ENCODE peak calls at places on chromosomes 7 and 10, in six cellular contexts. X is stomach, U is transverse colon, P is SK-N-SH, G is sigmoid colon, Y is H1. K is an unnamed sample. For H3K9me3, the result is how much of the 10 kb centered on the place peaks cover.

GRCh38 chr10:79088176-79088575 is 19.4 kb downstream of the ZMIZ1 start:
- DNase-seq in X (peak), U (peak), P (no peak), G (no peak), Y (no peak), K (no peak)

GRCh38 chr7:69717221-69717620 is 118.9 kb downstream of the AUTS2 start:
- DNase-seq in X (no peak), U (no peak), P (no peak), G (no peak), Y (no peak), K (no peak)

GRCh38 chr7:5526190-5527037 is 102.8 kb upstream of the TNRC18 start:
- DNase-seq in X (peak), U (peak), P (peak), G (peak), Y (peak), K (no peak)

GRCh38 chr10:70528726-70529362 is 50.3 kb downstream of the PALD1 start:
- DNase-seq in X (no peak), U (no peak), P (peak), G (no peak), Y (no peak), K (no peak)

GRCh38 chr7:19674266-19674960 is 34.4 kb downstream of the POLR1F start:
- DNase-seq in X (no peak), U (no peak), P (no peak), G (no peak), Y (no peak), K (no peak)

GRCh38 chr10:67088035-67088434 is 162.2 kb downstream of the LRRTM3 start:
- DNase-seq in X (no peak), U (no peak), P (no peak), G (no peak), Y (no peak), K (peak)

GRCh38 chr7:152436279-152437147 is 710 bp upstream of the KMT2C start:
- DNase-seq in X (peak), U (peak), P (peak), G (peak), Y (peak), K (no peak)

GRCh38 chr10:106224676-106225075 is 939.8 kb downstream of the SORCS1 start:
- DNase-seq in X (no peak), U (no peak), P (no peak), G (no peak), Y (no peak), K (no peak)

GRCh38 chr7:96532428-96532922 is 177.2 kb downstream of the SEM1 start:
- DNase-seq in X (no peak), U (no peak), P (no peak), G (no peak), Y (no peak), K (no peak)

GRCh38 chr7:74042746-74043522 is 15.0 kb downstream of the ELN start:
- DNase-seq in X (peak), U (no peak), P (peak), G (no peak), Y (no peak), K (no peak)

GRCh38 chr7:101856488-101857357 is 39.3 kb downstream of the CUX1 start:
- DNase-seq in X (peak), U (peak), P (peak), G (peak), Y (no peak), K (no peak)

GRCh38 chr7:129163875-129164544 is 19.5 kb downstream of the TSPAN33 start:
- DNase-seq in X (no peak), U (no peak), P (peak), G (no peak), Y (no peak), K (peak)

GRCh38 chr7:148993193-148993592 is 35.1 kb downstream of the PDIA4 start:
- DNase-seq in X (no peak), U (no peak), P (no peak), G (no peak), Y (no peak), K (no peak)

GRCh38 chr10:65670087-65670486 is 1255.7 kb upstream of the LRRTM3 start:
- DNase-seq in X (no peak), U (no peak), P (no peak), G (no peak), Y (no peak), K (peak)

GRCh38 chr10:100528885-100529472 is 692 bp downstream of the NDUFB8 start:
- DNase-seq in X (no peak), U (no peak), P (no peak), G (peak), Y (no peak), K (no peak)

GRCh38 chr7:147513451-147513850 is 1077.1 kb upstream of the C7orf33 start:
- DNase-seq in X (no peak), U (no peak), P (no peak), G (no peak), Y (no peak), K (no peak)

GRCh38 chr10:132117636-132118190 is 52.0 kb downstream of the JAKMIP3 start:
- DNase-seq in X (no peak), U (no peak), P (no peak), G (peak), Y (no peak), K (no peak)

GRCh38 chr10:100979821-100980272 is 7.5 kb downstream of the MRPL43 start:
- DNase-seq in X (peak), U (no peak), P (no peak), G (peak), Y (no peak), K (no peak)

GRCh38 chr7:2002561-2003450 is 229.9 kb downstream of the MAD1L1 start:
- DNase-seq in X (no peak), U (no peak), P (no peak), G (peak), Y (no peak), K (no peak)

GRCh38 chr7:39083781-39084180 is 106.1 kb downstream of the POU6F2 start:
- DNase-seq in X (no peak), U (no peak), P (no peak), G (no peak), Y (no peak), K (no peak)

GRCh38 chr7:55206235-55207029 is 158.7 kb upstream of the LANCL2 start:
- DNase-seq in X (no peak), U (no peak), P (no peak), G (no peak), Y (no peak), K (no peak)

GRCh38 chr10:73092830-73093229 is 3.8 kb downstream of the P4HA1 start:
- DNase-seq in X (no peak), U (no peak), P (no peak), G (no peak), Y (no peak), K (no peak)

GRCh38 chr10:73094986-73095478 is 1.6 kb downstream of the P4HA1 start:
- DNase-seq in X (no peak), U (no peak), P (no peak), G (no peak), Y (no peak), K (no peak)

GRCh38 chr10:73096041-73096451 is 620 bp downstream of the P4HA1 start:
- DNase-seq in X (peak), U (peak), P (peak), G (peak), Y (peak), K (no peak)

GRCh38 chr10:73095479-73096021 is 1.1 kb downstream of the P4HA1 start:
- DNase-seq in X (peak), U (peak), P (peak), G (peak), Y (no peak), K (no peak)

GRCh38 chr10:73094249-73094850 is 2.3 kb downstream of the P4HA1 start:
- DNase-seq in X (no peak), U (no peak), P (no peak), G (no peak), Y (no peak), K (no peak)
- H3K27ac ChIP-seq in X (peak), U (peak), P (peak), G (peak), Y (no peak), K (peak)

GRCh38 chr7:76261329-76261728 is 41.1 kb upstream of the HSPB1 start:
- DNase-seq in X (no peak), U (no peak), P (no peak), G (no peak), Y (no peak), K (no peak)

GRCh38 chr7:76259124-76260086 is 43.1 kb upstream of the HSPB1 start:
- DNase-seq in X (no peak), U (no peak), P (peak), G (no peak), Y (no peak), K (no peak)

GRCh38 chr7:76261935-76262334 is 40.5 kb upstream of the HSPB1 start:
- DNase-seq in X (no peak), U (no peak), P (no peak), G (no peak), Y (no peak), K (no peak)

GRCh38 chr7:76257973-76258372 is 44.5 kb upstream of the HSPB1 start:
- DNase-seq in X (no peak), U (no peak), P (peak), G (no peak), Y (no peak), K (no peak)

GRCh38 chr7:76260171-76260703 is 42.2 kb upstream of the HSPB1 start:
- DNase-seq in X (no peak), U (no peak), P (peak), G (no peak), Y (peak), K (peak)
- TF ChIP-seq POLR2AphosphoS5 in X (no peak), U (no peak), P (no peak), G (no peak), Y (peak), K (no peak)

GRCh38 chr7:56447864-56448693 is 331.9 kb upstream of the NUPR2 start:
- DNase-seq in X (no peak), U (no peak), P (peak), G (no peak), Y (no peak), K (no peak)

DNA sequence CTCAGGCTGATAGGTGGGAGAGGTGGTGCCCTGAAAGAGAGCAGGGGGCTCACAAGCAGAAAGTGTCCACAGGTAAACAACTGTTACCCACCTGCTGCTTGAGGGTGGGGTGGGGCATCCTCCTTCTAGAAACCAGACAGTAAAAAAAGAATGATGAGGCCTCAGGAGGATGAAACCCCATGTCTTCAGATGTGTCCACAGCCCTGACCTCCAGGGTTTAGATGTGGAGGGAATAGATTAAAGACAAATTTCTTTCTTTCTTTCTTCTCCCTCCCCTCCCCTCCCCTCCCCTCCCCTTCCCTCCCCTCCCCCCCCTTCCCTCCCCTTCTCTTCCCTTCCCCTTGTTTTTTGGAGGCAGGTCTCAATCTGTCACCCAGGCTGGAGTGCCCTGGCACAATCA is 333.5 kb upstream of the NUPR2 start:
- DNase-seq in X (no peak), U (no peak), P (no peak), G (no peak), Y (no peak), K (no peak)
- H3K9me3 ChIP-seq in X (half or more), U (half or more), P (under half), G (under half), Y (under half), K (under half)

GRCh38 chr10:99393683-99394082 is 36.7 kb downstream of the GOT1 start:
- DNase-seq in X (no peak), U (no peak), P (no peak), G (no peak), Y (no peak), K (no peak)
- H3K27ac ChIP-seq in X (no peak), U (no peak), P (no peak), G (no peak), Y (no peak), K (no peak)

GRCh38 chr7:76166404-76167255 is 35.1 kb upstream of the SRRM3 start:
- DNase-seq in X (peak), U (peak), P (peak), G (peak), Y (peak), K (peak)
- TF ChIP-seq POLR2AphosphoS5 in X (peak), U (peak), P (peak), G (peak), Y (peak), K (peak)

GRCh38 chr7:43849069-43849468 is 20.2 kb downstream of the MRPS24 start:
- DNase-seq in X (no peak), U (no peak), P (no peak), G (no peak), Y (no peak), K (no peak)
- H3K9me3 ChIP-seq in X (under half), U (under half), P (under half), G (under half), Y (under half), K (under half)

DNA sequence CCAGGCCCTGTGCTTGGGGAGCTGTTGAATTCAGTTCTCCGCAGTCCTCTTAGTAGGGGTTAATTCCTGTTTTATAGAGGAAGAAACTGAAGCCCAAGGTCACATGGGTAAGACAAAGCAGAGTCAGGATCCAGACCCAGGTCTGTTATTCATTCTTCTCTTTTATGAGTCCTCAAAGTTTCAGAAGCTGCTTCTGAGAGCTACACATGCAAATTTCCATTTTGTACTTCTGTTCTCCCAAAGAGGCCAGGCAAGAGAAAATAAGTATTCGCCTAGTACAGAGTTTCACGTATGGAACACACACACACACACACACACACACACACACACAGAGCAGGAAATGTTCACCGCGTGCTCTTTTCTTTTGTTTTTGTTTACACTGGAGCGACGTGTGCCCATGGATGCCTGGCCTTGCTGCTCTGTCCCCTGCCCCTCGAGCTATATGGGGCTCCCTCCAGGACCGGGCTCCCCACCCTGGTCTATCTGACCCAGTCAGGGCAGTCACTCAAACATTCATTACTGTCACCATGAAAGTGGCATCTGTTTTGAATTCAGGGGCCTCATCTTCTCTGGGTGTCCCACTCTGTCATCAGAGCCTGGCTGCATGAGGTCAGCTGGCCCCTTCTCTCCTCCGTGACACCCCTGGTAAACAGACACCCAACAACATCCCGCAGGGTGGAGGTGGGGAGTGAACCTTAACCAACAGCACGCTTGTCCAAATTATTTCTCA is 84.4 kb downstream of the TNS3 start:
- DNase-seq in X (no peak), U (no peak), P (peak), G (no peak), Y (no peak), K (no peak)
- H3K27ac ChIP-seq in X (peak), U (peak), P (no peak), G (peak), Y (no peak), K (peak)

DNA sequence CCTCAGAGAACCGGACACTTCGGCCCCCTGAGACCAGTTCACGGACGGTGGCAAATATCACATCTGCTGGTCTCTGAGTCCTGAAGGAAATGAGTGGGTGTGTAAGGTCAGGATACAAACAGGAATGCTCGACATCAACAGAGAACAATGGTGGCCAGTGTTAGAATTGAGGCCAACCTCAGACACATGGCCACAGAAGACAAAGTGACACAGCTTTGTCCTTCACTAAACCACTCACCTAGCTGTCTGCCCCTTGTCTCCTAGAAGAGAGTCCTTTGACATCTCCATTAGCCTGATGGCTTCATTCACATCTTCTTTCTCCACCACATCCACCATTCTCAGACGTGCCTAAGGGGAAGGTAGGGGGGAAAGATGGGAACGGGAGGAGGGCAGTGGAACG is 4.3 kb downstream of the COPS6 start:
- DNase-seq in X (no peak), U (no peak), P (no peak), G (no peak), Y (no peak), K (no peak)
- TF ChIP-seq POLR2AphosphoS5 in X (no peak), U (no peak), P (peak), G (no peak), Y (peak), K (no peak)

DNA sequence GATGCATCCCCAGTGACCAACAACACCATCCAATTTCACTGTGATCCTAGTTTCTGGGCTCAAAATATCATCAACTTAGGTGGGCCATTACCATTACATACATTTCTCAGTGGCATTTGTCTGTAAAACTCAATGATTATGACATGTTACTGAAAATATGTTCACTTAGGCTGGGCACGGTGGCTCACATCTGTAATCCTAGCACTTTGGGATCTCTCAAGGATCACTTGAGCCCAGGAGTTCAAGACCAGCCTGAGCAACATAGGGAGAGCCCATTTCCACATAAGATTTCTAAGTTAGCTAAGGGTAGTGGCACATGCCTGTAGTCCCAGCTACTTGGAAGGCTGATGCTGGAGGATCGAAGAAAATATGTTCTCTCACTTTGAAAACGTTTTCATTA is 91.0 kb downstream of the TRIM24 start:
- DNase-seq in X (no peak), U (no peak), P (no peak), G (no peak), Y (no peak), K (no peak)
- H3K9me3 ChIP-seq in X (under half), U (under half), P (under half), G (under half), Y (under half), K (under half)

GRCh38 chr10:63633677-63634487 is 112.7 kb downstream of the REEP3 start:
- DNase-seq in X (no peak), U (no peak), P (peak), G (no peak), Y (no peak), K (no peak)
- H3K27ac ChIP-seq in X (no peak), U (no peak), P (no peak), G (no peak), Y (no peak), K (no peak)